ENCODE peak calls at places on chromosomes 2 and 18, in four cellular contexts. W is GM12878, Y is HepG2, Z is K562. F is an unnamed sample.

GRCh38 chr2:30683240-30683956 is 123.8 kb downstream of the CAPN13 start:
- DNase-seq in W (no peak), Z (no peak), Y (no peak), F (no peak)

GRCh38 chr2:118845005-118845842 is 2.2 kb downstream of the EN1 start:
- DNase-seq in W (no peak), Y (no peak), Z (peak), F (no peak)

GRCh38 chr2:228875152-228875875 is 395.8 kb downstream of the PID1 start:
- DNase-seq in W (no peak), Y (no peak), Z (no peak), F (no peak)

GRCh38 chr2:171319164-171319810 is 114.5 kb downstream of the METTL8 start:
- DNase-seq in Z (no peak), Y (no peak), W (peak), F (no peak)

GRCh38 chr2:120762341-120763061 is 26.8 kb downstream of the GLI2 start:
- DNase-seq in W (no peak), Z (no peak), Y (no peak), F (no peak)

GRCh38 chr2:158094487-158095092 is 7.1 kb upstream of the UPP2 start:
- DNase-seq in W (no peak), Y (peak), Z (no peak), F (no peak)

GRCh38 chr2:73939419-73939818 is 12.7 kb downstream of the DGUOK start:
- DNase-seq in W (no peak), Y (no peak), Z (no peak), F (no peak)

GRCh38 chr2:174878537-174879147 is 114.4 kb upstream of the CHRNA1 start:
- DNase-seq in Y (no peak), Z (no peak), W (no peak), F (no peak)

GRCh38 chr2:100185105-100185504 is 42.7 kb upstream of the AFF3 start:
- DNase-seq in Y (no peak), W (no peak), Z (no peak), F (no peak)

GRCh38 chr2:71784734-71785549 is 331.6 kb downstream of the DYSF start:
- DNase-seq in Y (peak), W (no peak), Z (no peak), F (no peak)

GRCh38 chr2:157989227-157989626 is 112.4 kb upstream of the UPP2 start:
- DNase-seq in Y (no peak), Z (no peak), W (no peak), F (no peak)

GRCh38 chr2:170524828-170525565 is 190.1 kb upstream of the SP5 start:
- DNase-seq in Y (no peak), W (peak), Z (no peak), F (no peak)

GRCh38 chr2:189002079-189002478 is 27.9 kb downstream of the COL3A1 start:
- DNase-seq in W (no peak), Z (no peak), Y (no peak), F (no peak)

GRCh38 chr2:134760385-134760784 is 41.6 kb upstream of the TMEM163 start:
- DNase-seq in W (no peak), Z (no peak), Y (no peak), F (no peak)

GRCh38 chr2:228768818-228769217 is 502.3 kb downstream of the PID1 start:
- DNase-seq in W (no peak), Y (no peak), Z (no peak), F (no peak)

GRCh38 chr2:18922276-18922675 is 332.9 kb upstream of the NT5C1B start:
- DNase-seq in Z (no peak), W (no peak), Y (no peak), F (no peak)

GRCh38 chr2:96498023-96498431 is 7.1 kb downstream of the NEURL3 start:
- DNase-seq in W (no peak), Y (no peak), Z (no peak), F (peak)

GRCh38 chr2:26269571-26270170 is 24.9 kb downstream of the HADHB start:
- DNase-seq in Z (no peak), Y (no peak), W (no peak), F (no peak)

GRCh38 chr2:241068942-241069810 is 32.9 kb downstream of the MTERF4 start:
- DNase-seq in Y (no peak), Z (no peak), W (no peak), F (no peak)

GRCh38 chr2:58569460-58570185 is 328.5 kb upstream of the FANCL start:
- DNase-seq in W (no peak), Z (no peak), Y (no peak), F (no peak)

GRCh38 chr2:164710252-164710633 is 89.0 kb upstream of the GRB14 start:
- DNase-seq in Z (no peak), W (no peak), Y (peak), F (no peak)

GRCh38 chr2:71880846-71881610 is 266.6 kb downstream of the CYP26B1 start:
- DNase-seq in Y (peak), W (no peak), Z (peak), F (no peak)

GRCh38 chr18:61333746-61334490 is 688 bp downstream of the CDH20 start:
- DNase-seq in Y (no peak), W (no peak), Z (no peak), F (peak)

GRCh38 chr2:97355887-97356286 is 233.8 kb downstream of the ANKRD36B start:
- DNase-seq in W (no peak), Z (no peak), Y (no peak), F (peak)

GRCh38 chr2:109694190-109694589 is 80.0 kb downstream of the SOWAHC start:
- DNase-seq in Z (no peak), W (no peak), Y (peak), F (no peak)

GRCh38 chr2:196259507-196260481 is 88.4 kb upstream of the STK17B start:
- DNase-seq in W (no peak), Y (peak), Z (peak), F (no peak)

GRCh38 chr2:8805278-8806045 is 32.0 kb downstream of the KIDINS220 start:
- DNase-seq in W (no peak), Y (no peak), Z (peak), F (no peak)

GRCh38 chr2:75606851-75607798 is 39.5 kb upstream of the MRPL19 start:
- DNase-seq in W (no peak), Y (no peak), Z (no peak), F (no peak)

GRCh38 chr2:98347298-98348065 is 1.2 kb downstream of the CNGA3 start:
- DNase-seq in Z (no peak), Y (no peak), W (no peak), F (peak)

GRCh38 chr2:189236066-189236465 is 56.5 kb upstream of the COL5A2 start:
- DNase-seq in W (no peak), Z (no peak), Y (no peak), F (no peak)

GRCh38 chr2:208820289-208820688 is 413.7 kb downstream of the PTH2R start:
- DNase-seq in Y (no peak), Z (no peak), W (no peak), F (no peak)

GRCh38 chr2:23273786-23274185 is 111.2 kb upstream of the KLHL29 start:
- DNase-seq in Y (no peak), W (no peak), Z (no peak), F (no peak)

GRCh38 chr2:132609101-132609890 is 60.7 kb downstream of the LYPD1 start:
- DNase-seq in Z (no peak), Y (no peak), W (no peak), F (no peak)

GRCh38 chr18:74528478-74528877 is 5.8 kb upstream of the CNDP1 start:
- DNase-seq in W (no peak), Z (no peak), Y (no peak), F (no peak)

GRCh38 chr18:74529811-74530583 is 4.3 kb upstream of the CNDP1 start:
- DNase-seq in Z (no peak), Y (no peak), W (no peak), F (no peak)

GRCh38 chr18:74528913-74529312 is 5.4 kb upstream of the CNDP1 start:
- DNase-seq in Z (no peak), W (no peak), Y (no peak), F (no peak)

GRCh38 chr18:74530584-74530862 is 3.8 kb upstream of the CNDP1 start:
- DNase-seq in Y (no peak), Z (no peak), W (no peak), F (no peak)

GRCh38 chr18:74529378-74529777 is 4.9 kb upstream of the CNDP1 start:
- DNase-seq in Z (no peak), W (no peak), Y (no peak), F (no peak)
- TF ChIP-seq CBFB in Z (no peak), W (no peak), Y (no peak), F (no peak)

DNA sequence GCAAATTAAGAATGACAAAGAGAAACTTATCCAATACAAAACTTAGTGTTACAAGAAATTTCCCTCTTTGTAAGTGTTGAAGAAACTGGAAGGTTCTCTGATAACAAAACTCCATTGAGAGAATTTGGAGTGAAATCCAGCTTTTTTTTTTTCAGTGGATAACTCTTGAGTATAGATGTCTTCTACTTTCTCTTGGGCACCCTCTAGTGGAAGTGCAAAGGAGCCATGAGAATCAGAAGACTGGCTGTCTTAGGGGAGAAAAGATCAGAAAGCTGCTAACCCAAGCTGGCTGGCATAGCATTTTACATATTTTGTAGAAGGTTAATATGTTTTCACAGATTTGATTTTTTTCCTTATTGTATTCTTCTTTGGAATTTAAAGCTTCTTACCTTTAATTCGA is 138.8 kb upstream of the SATB2 start:
- DNase-seq in W (no peak), Z (peak), Y (peak), F (peak)
- TF ChIP-seq MAX in W (no peak), Z (no peak), Y (no peak), F (no peak)

GRCh38 chr2:226995625-226996041 is 159.8 kb downstream of the RHBDD1 start:
- DNase-seq in Y (no peak), W (no peak), Z (no peak), F (no peak)
- TF ChIP-seq CBFB in Y (no peak), W (no peak), Z (no peak), F (no peak)

GRCh38 chr18:75544051-75544481 is 116.6 kb upstream of the SMIM21 start:
- DNase-seq in Y (no peak), W (no peak), Z (no peak), F (no peak)

GRCh38 chr18:75544496-75544895 is 117.0 kb upstream of the SMIM21 start:
- DNase-seq in W (no peak), Z (no peak), Y (no peak), F (no peak)

GRCh38 chr18:75533954-75534353 is 106.5 kb upstream of the SMIM21 start:
- DNase-seq in Z (no peak), W (no peak), Y (no peak), F (no peak)

GRCh38 chr18:75538727-75539126 is 111.2 kb upstream of the SMIM21 start:
- DNase-seq in W (no peak), Y (no peak), Z (no peak), F (no peak)
- TF ChIP-seq MAX in W (no peak), Y (no peak), Z (no peak), F (no peak)

GRCh38 chr18:48837676-48838075 is 113.1 kb downstream of the SMAD7 start:
- DNase-seq in Z (no peak), W (no peak), Y (no peak), F (no peak)

GRCh38 chr18:48838921-48839818 is 111.6 kb downstream of the SMAD7 start:
- DNase-seq in Y (no peak), Z (no peak), W (no peak), F (no peak)

GRCh38 chr18:48839819-48840490 is 110.8 kb downstream of the SMAD7 start:
- DNase-seq in Y (no peak), Z (no peak), W (no peak), F (no peak)

GRCh38 chr18:48836806-48837615 is 113.8 kb downstream of the SMAD7 start:
- DNase-seq in Z (no peak), W (no peak), Y (no peak), F (peak)

GRCh38 chr18:48838166-48838775 is 112.5 kb downstream of the SMAD7 start:
- DNase-seq in Y (no peak), W (no peak), Z (no peak), F (no peak)
- TF ChIP-seq CBFB in Y (no peak), W (no peak), Z (no peak), F (no peak)

DNA sequence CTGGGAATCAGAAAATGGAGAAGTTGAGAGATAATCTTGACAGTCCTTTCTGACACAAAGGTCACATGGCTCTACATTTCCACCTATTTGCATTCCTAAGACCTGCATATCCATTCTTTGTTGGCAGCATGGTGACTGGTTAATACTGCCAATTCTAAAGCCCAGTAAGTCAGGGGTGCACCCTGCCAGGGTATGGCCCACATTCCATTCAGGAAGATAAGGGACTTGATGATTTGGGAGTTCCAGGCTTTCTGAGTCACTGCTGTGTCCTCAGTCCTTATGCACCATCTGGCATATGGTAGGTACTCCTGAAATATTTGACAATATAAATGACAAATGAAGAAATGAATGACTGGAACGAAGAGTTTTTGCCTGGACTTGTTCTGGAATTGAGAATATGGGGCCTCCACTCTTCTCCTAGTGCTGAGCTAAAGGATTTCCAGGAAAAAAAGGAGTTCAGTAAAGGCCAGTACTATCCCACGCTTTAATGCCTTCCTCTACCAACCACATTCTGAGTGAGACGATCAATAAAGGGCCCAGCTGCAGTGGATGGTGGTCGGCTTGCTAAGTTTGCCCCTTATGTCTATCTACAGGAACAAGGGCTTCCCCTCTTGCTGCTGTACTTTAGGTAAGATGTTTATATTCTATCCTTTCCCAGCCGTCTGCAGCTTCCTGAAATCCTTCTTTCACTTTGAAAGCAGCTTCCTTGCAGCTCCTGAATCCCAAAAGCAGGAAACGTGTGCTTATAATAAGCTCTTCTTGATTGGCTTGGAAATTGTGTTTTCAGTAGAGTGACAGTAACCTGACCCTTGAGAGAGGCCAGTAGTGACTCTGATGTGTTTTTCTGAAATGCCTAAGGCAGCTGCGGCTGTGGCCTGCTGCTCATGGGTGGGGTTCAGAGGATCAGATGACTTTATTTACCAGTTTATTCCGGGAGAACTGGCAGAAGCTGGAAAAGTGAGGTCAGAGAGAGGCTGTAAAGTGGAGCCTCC is 31.9 kb upstream of the EIF2AK3 start:
- DNase-seq in W (no peak), Z (peak), Y (peak), F (no peak)
- TF ChIP-seq MAX in W (no peak), Z (no peak), Y (no peak), F (no peak)

DNA sequence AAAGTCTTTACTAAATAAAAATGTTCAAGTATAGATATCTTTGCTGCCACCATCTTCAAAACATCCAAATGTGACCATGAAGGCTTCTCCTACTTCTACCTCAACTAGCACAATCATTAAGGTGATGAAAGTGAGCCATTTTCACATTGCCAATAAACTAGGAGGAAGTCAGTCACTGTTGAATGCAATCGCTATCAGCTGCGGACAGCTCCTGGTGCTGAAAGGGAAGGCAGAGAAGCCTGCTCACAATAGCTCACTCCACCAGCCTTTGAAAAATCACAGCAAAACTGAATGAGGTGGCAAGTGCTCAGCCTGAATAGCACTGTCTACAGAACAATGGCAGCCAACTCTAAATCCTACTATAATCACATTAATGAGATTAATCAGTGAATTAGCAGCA is 2.2 kb downstream of the MYT1L start:
- DNase-seq in W (no peak), Z (peak), Y (peak), F (peak)
- TF ChIP-seq CBFB in W (no peak), Z (no peak), Y (no peak), F (no peak)

GRCh38 chr2:27808984-27809383 is 37.5 kb downstream of the MRPL33 start:
- DNase-seq in Z (no peak), W (no peak), Y (no peak), F (no peak)

GRCh38 chr2:27806311-27807059 is 35.0 kb downstream of the MRPL33 start:
- DNase-seq in Z (no peak), Y (no peak), W (no peak), F (no peak)

GRCh38 chr2:27808418-27808817 is 36.9 kb downstream of the MRPL33 start:
- DNase-seq in Y (no peak), Z (no peak), W (no peak), F (no peak)

GRCh38 chr2:27805180-27805579 is 33.7 kb downstream of the MRPL33 start:
- DNase-seq in Z (no peak), Y (no peak), W (no peak), F (no peak)

GRCh38 chr2:27807476-27807875 is 36.0 kb downstream of the MRPL33 start:
- DNase-seq in Y (peak), Z (no peak), W (no peak), F (peak)
- TF ChIP-seq MAX in Y (no peak), Z (no peak), W (no peak), F (no peak)